ENCODE peak calls at places on chromosomes 4 and X, in four cellular contexts. H, V, M and N are unnamed samples.

GRCh38 chr4:42280327-42281095 is 116.8 kb upstream of the SHISA3 start:
- DNase-seq in H (peak), M (no peak), V (no peak), N (no peak)

GRCh38 chr4:168923526-168924194 is 86.4 kb downstream of the CBR4 start:
- DNase-seq in M (peak), H (peak), V (peak), N (peak)

GRCh38 chrX:151973262-151973661 is 1.2 kb downstream of the GABRE start:
- DNase-seq in V (no peak), M (no peak), H (no peak), N (no peak)

GRCh38 chr4:11497972-11498371 is 69.3 kb upstream of the HS3ST1 start:
- DNase-seq in H (no peak), M (no peak), V (no peak), N (no peak)

GRCh38 chrX:48663241-48663640 is 20.4 kb upstream of the WAS start:
- DNase-seq in H (no peak), V (no peak), M (no peak), N (no peak)

GRCh38 chr4:154707877-154708276 is 35.9 kb upstream of the LRAT start:
- DNase-seq in V (no peak), H (no peak), M (no peak), N (no peak)

GRCh38 chr4:41384992-41385391 is 128.3 kb downstream of the UCHL1 start:
- DNase-seq in M (no peak), H (no peak), V (no peak), N (no peak)

GRCh38 chr4:183563874-183564273 is 59.0 kb downstream of the ING2 start:
- DNase-seq in V (no peak), M (no peak), H (no peak), N (peak)

GRCh38 chr4:78174931-78175330 is 117.8 kb downstream of the FRAS1 start:
- DNase-seq in H (no peak), M (no peak), V (no peak), N (no peak)